ENCODE peak calls at places on chromosomes 1 and 21, in four cellular contexts. D is activated gamma-delta T cell treated with Interleukin-2 at 50 U/mL for 16 hours, V is choroid plexus epithelial cell, W is COLO829. L is an unnamed sample.

GRCh38 chr21:46604975-46605758 is at the start of gene S100B:
- DNase-seq in D (no peak), V (no peak), W (peak), L (no peak)

GRCh38 chr1:161068306-161069200 is 1.1 kb downstream of the ARHGAP30 start:
- DNase-seq in D (peak), V (no peak), W (no peak), L (peak)

GRCh38 chr1:14817223-14818170 is 219.0 kb downstream of the KAZN start:
- DNase-seq in D (no peak), V (peak), W (no peak), L (no peak)

GRCh38 chr1:247303211-247303610 is 28.5 kb downstream of the ZNF496 start:
- DNase-seq in D (no peak), V (no peak), W (no peak), L (no peak)

GRCh38 chr1:236168716-236169429 is 26.5 kb downstream of the GPR137B start:
- DNase-seq in D (no peak), V (peak), W (peak), L (no peak)

GRCh38 chr1:157105988-157106812 is 6.6 kb upstream of the ETV3L start:
- DNase-seq in D (no peak), V (peak), W (peak), L (peak)

GRCh38 chr1:5860277-5860676 is 131.9 kb downstream of the NPHP4 start:
- DNase-seq in D (no peak), V (no peak), W (no peak), L (no peak)

GRCh38 chr1:14826172-14826636 is 227.7 kb downstream of the KAZN start:
- DNase-seq in D (no peak), V (peak), W (peak), L (no peak)

GRCh38 chr1:16625497-16626408 is 12.4 kb upstream of the NBPF1 start:
- DNase-seq in D (no peak), V (no peak), W (no peak), L (peak)

GRCh38 chr1:38029725-38030511 is 16.7 kb downstream of the POU3F1 start:
- DNase-seq in D (peak), V (peak), W (peak), L (peak)

GRCh38 chr1:40592107-40592773 is 60.8 kb downstream of the ZNF684 start:
- DNase-seq in D (no peak), V (peak), W (no peak), L (peak)

GRCh38 chr1:54329337-54329954 is 76.7 kb downstream of the SSBP3 start:
- DNase-seq in D (no peak), V (no peak), W (no peak), L (no peak)

GRCh38 chr1:31216016-31216415 is 23.7 kb downstream of the NKAIN1 start:
- DNase-seq in D (no peak), V (peak), W (no peak), L (no peak)

GRCh38 chr21:23853796-23854379 is 1753.4 kb downstream of the MRPL39 start:
- DNase-seq in D (no peak), V (peak), W (peak), L (peak)

GRCh38 chr1:41673806-41674205 is 189.3 kb upstream of the EDN2 start:
- DNase-seq in D (no peak), V (no peak), W (no peak), L (peak)

GRCh38 chr1:182056596-182057366 is 4.7 kb downstream of the ZNF648 start:
- DNase-seq in D (no peak), V (no peak), W (no peak), L (no peak)

GRCh38 chr1:154940213-154940879 is 3.8 kb upstream of the PMVK start:
- DNase-seq in D (no peak), V (no peak), W (no peak), L (no peak)

GRCh38 chr1:47776554-47777156 is 220.5 kb downstream of the TRABD2B start:
- DNase-seq in D (no peak), V (no peak), W (no peak), L (no peak)

GRCh38 chr1:53410691-53411090 is 48.5 kb upstream of the DMRTB1 start:
- DNase-seq in D (no peak), V (no peak), W (no peak), L (no peak)

GRCh38 chr1:37391181-37391949 is 83.0 kb upstream of the ZC3H12A start:
- DNase-seq in D (no peak), V (peak), W (no peak), L (no peak)

GRCh38 chr1:59900640-59901039 is 25.9 kb downstream of the CYP2J2 start:
- DNase-seq in D (no peak), V (no peak), W (no peak), L (no peak)

GRCh38 chr21:43644609-43645008 is 14.7 kb downstream of the HSF2BP start:
- DNase-seq in D (no peak), V (peak), W (no peak), L (no peak)

GRCh38 chr21:46111857-46112730 is 14.2 kb downstream of the COL6A2 start:
- DNase-seq in D (peak), V (no peak), W (no peak), L (peak)

GRCh38 chr21:44920694-44921604 is at the start of gene ITGB2:
- DNase-seq in D (peak), V (no peak), W (no peak), L (peak)

GRCh38 chr1:201019321-201019977 is 4.1 kb downstream of the KIF21B start:
- DNase-seq in D (peak), V (peak), W (no peak), L (peak)

GRCh38 chr1:36087233-36088123 is 1.2 kb upstream of the ADPRS start:
- DNase-seq in D (no peak), V (peak), W (no peak), L (no peak)

GRCh38 chr1:18668750-18669404 is 38.2 kb downstream of the PAX7 start:
- DNase-seq in D (no peak), V (peak), W (no peak), L (no peak)

GRCh38 chr1:212512731-212513559 is 80.2 kb downstream of the NENF start:
- DNase-seq in D (no peak), V (peak), W (no peak), L (no peak)

GRCh38 chr1:32413507-32414185 is 19.4 kb upstream of the BSDC1 start:
- DNase-seq in D (peak), V (peak), W (peak), L (peak)

GRCh38 chr1:172460177-172460576 is 16.3 kb upstream of the PIGC start:
- DNase-seq in D (no peak), V (peak), W (no peak), L (no peak)

GRCh38 chr1:203322480-203323179 is 17.3 kb downstream of the BTG2 start:
- DNase-seq in D (no peak), V (no peak), W (peak), L (no peak)

GRCh38 chr1:206769331-206769731 is 1.2 kb upstream of the IL19 start:
- DNase-seq in D (peak), V (no peak), W (no peak), L (peak)

GRCh38 chr1:21544095-21544494 is 34.9 kb downstream of the ALPL start:
- DNase-seq in D (no peak), V (no peak), W (no peak), L (no peak)

GRCh38 chr1:208461680-208462079 is 217.5 kb upstream of the PLXNA2 start:
- DNase-seq in D (no peak), V (peak), W (no peak), L (no peak)

GRCh38 chr1:206951318-206952105 is 5.2 kb upstream of the PIGR start:
- DNase-seq in D (no peak), V (no peak), W (no peak), L (no peak)

GRCh38 chr1:101302831-101303511 is 66.2 kb downstream of the S1PR1 start:
- DNase-seq in D (no peak), V (no peak), W (peak), L (no peak)

GRCh38 chr1:8439015-8439702 is 121.2 kb downstream of the SLC45A1 start:
- DNase-seq in D (no peak), V (peak), W (peak), L (no peak)

GRCh38 chr1:212291505-212292134 is 6.4 kb downstream of the PPP2R5A start:
- DNase-seq in D (peak), V (peak), W (peak), L (no peak)

L was measured in activated naive CD4-positive, alpha-beta T cell treated with anti-CD3 and anti-CD28 coated beads for 36 hours.